ENCODE peak calls at places on chromosome 4, in five cellular contexts. J, H, F, L and D are unnamed samples.

GRCh38 chr4:80202784-80203553 is 5.7 kb downstream of the PRDM8 start:
- DNase-seq in L (peak; percentile 3), F (peak; percentile 87), H (no peak), J (no peak), D (no peak)

GRCh38 chr4:69828828-69829227 is 31.1 kb downstream of the SULT1E1 start:
- DNase-seq in H (peak; percentile 59), F (no peak), J (no peak), L (no peak), D (no peak)

GRCh38 chr4:95107635-95108034 is 349.9 kb downstream of the BMPR1B start:
- DNase-seq in L (no peak), F (no peak), H (peak; percentile 43), J (peak; percentile 70), D (no peak)

GRCh38 chr4:1058198-1058996 is 47.0 kb downstream of the FGFRL1 start:
- DNase-seq in F (no peak), J (peak; percentile 67), L (no peak), H (no peak), D (no peak)

GRCh38 chr4:139768913-139769312 is 103.3 kb downstream of the MGST2 start:
- DNase-seq in J (peak; percentile 26), H (no peak), L (no peak), F (peak; percentile 13), D (no peak)

GRCh38 chr4:46992338-46992737 is 1.0 kb downstream of the GABRA4 start:
- DNase-seq in L (no peak), F (no peak), H (no peak), J (no peak), D (no peak)

GRCh38 chr4:98423019-98423418 is 161.8 kb downstream of the RAP1GDS1 start:
- DNase-seq in H (no peak), J (no peak), F (no peak), L (no peak), D (no peak)

GRCh38 chr4:78765607-78766006 is 10.5 kb upstream of the BMP2K start:
- DNase-seq in J (no peak), F (no peak), H (no peak), L (no peak), D (no peak)

GRCh38 chr4:138192113-138192512 is 50.0 kb downstream of the SLC7A11 start:
- DNase-seq in L (no peak), J (no peak), H (peak; percentile 38), F (peak; percentile 62), D (no peak)

GRCh38 chr4:3811621-3812020 is 45.4 kb downstream of the ADRA2C start:
- DNase-seq in J (no peak), L (no peak), F (no peak), H (no peak), D (no peak)

GRCh38 chr4:26648260-26648659 is 64.4 kb downstream of the TBC1D19 start:
- DNase-seq in J (no peak), F (no peak), H (no peak), L (no peak), D (no peak)

GRCh38 chr4:3293410-3294391 is 880 bp downstream of the RGS12 start:
- DNase-seq in J (peak; percentile 22), F (no peak), H (no peak), L (no peak), D (no peak)

GRCh38 chr4:95106408-95106928 is 348.7 kb downstream of the BMPR1B start:
- DNase-seq in H (peak; percentile 38), J (no peak), L (no peak), F (no peak), D (no peak)

GRCh38 chr4:188032170-188032569 is 36.6 kb downstream of the ZFP42 start:
- DNase-seq in L (no peak), H (no peak), F (no peak), J (no peak), D (no peak)

GRCh38 chr4:57093816-57094481 is 16.2 kb downstream of the IGFBP7 start:
- DNase-seq in L (no peak), F (no peak), H (no peak), J (no peak), D (no peak)

GRCh38 chr4:188428935-188429334 is 289.7 kb downstream of the TRIML1 start:
- DNase-seq in J (no peak), F (no peak), L (no peak), H (no peak), D (no peak)

GRCh38 chr4:130071746-130072145 is 975.8 kb downstream of the C4orf33 start:
- DNase-seq in J (no peak), H (no peak), L (no peak), F (peak; percentile 36), D (no peak)

GRCh38 chr4:14329228-14329627 is 673.1 kb upstream of the CPEB2 start:
- DNase-seq in H (no peak), J (no peak), L (no peak), F (no peak), D (no peak)

GRCh38 chr4:19300213-19300612 is 951.5 kb upstream of the SLIT2 start:
- DNase-seq in L (no peak), H (no peak), F (no peak), J (no peak), D (no peak)

GRCh38 chr4:40316782-40317635 is 18.1 kb upstream of the CHRNA9 start:
- DNase-seq in F (peak; percentile 95), H (peak; percentile 83), L (peak; percentile 64), J (peak; percentile 59), D (peak; percentile 57)

GRCh38 chr4:10115657-10116624 is 658 bp downstream of the WDR1 start:
- DNase-seq in F (peak; percentile 69), H (no peak), J (peak; percentile 75), L (peak; percentile 70), D (peak; percentile 33)

GRCh38 chr4:101678180-101678579 is 112.3 kb upstream of the BANK1 start:
- DNase-seq in H (no peak), F (no peak), J (no peak), L (no peak), D (no peak)

GRCh38 chr4:140330311-140330900 is 43.0 kb upstream of the SCOC start:
- DNase-seq in J (no peak), H (no peak), F (peak; percentile 46), L (no peak), D (no peak)

GRCh38 chr4:17059192-17059634 is 160.8 kb upstream of the LDB2 start:
- DNase-seq in J (no peak), H (no peak), L (no peak), F (no peak), D (no peak)

GRCh38 chr4:10034612-10035104 is 13.4 kb upstream of the SLC2A9 start:
- DNase-seq in J (no peak), F (no peak), H (no peak), L (no peak), D (no peak)

GRCh38 chr4:139890810-139891209 is 225.2 kb downstream of the MGST2 start:
- DNase-seq in H (no peak), L (no peak), J (no peak), F (peak; percentile 37), D (no peak)

GRCh38 chr4:42369489-42369888 is 27.8 kb upstream of the SHISA3 start:
- DNase-seq in J (no peak), H (no peak), L (no peak), F (no peak), D (no peak)

GRCh38 chr4:186074189-186074588 is 5.2 kb downstream of the TLR3 start:
- DNase-seq in L (peak; percentile 7), F (no peak), H (no peak), J (no peak), D (no peak)

GRCh38 chr4:13344216-13344615 is 139.9 kb downstream of the RAB28 start:
- DNase-seq in J (no peak), F (peak; percentile 17), H (no peak), L (no peak), D (no peak)

GRCh38 chr4:128711361-128711760 is 98.1 kb upstream of the JADE1 start:
- DNase-seq in L (no peak), J (no peak), F (no peak), H (no peak), D (no peak)

GRCh38 chr4:123869517-123870282 is 473.1 kb downstream of the SPRY1 start:
- DNase-seq in L (no peak), H (no peak), J (no peak), F (no peak), D (no peak)

GRCh38 chr4:139734201-139734874 is 68.7 kb downstream of the MGST2 start:
- DNase-seq in J (no peak), L (no peak), H (no peak), F (peak; percentile 58), D (no peak)

GRCh38 chr4:100288811-100289529 is 98.7 kb upstream of the DDIT4L start:
- DNase-seq in F (no peak), L (no peak), H (no peak), J (no peak), D (no peak)

GRCh38 chr4:47287735-47288134 is 175.8 kb downstream of the COMMD8 start:
- DNase-seq in J (no peak), H (peak; percentile 87), F (peak; percentile 84), L (no peak), D (no peak)

GRCh38 chr4:20253799-20254409 is 2.2 kb downstream of the SLIT2 start:
- DNase-seq in F (no peak), H (no peak), J (no peak), L (peak; percentile 26), D (no peak)

GRCh38 chr4:98518555-98519267 is 139.7 kb downstream of the TSPAN5 start:
- DNase-seq in L (no peak), H (no peak), J (no peak), F (no peak), D (no peak)

GRCh38 chr4:121764702-121765367 is at the start of gene SMIM43:
- DNase-seq in F (no peak), L (peak; percentile 9), H (no peak), J (no peak), D (peak; percentile 28)

GRCh38 chr4:114272226-114272625 is 292.8 kb upstream of the ARSJ start:
- DNase-seq in H (peak; percentile 93), J (no peak), L (no peak), F (peak; percentile 31), D (no peak)

GRCh38 chr4:99002274-99002673 is 6.8 kb downstream of the METAP1 start:
- DNase-seq in H (no peak), F (no peak), L (no peak), J (no peak), D (no peak)

GRCh38 chr4:119124314-119124713 is 11.3 kb upstream of the MYOZ2 start:
- DNase-seq in F (peak; percentile 49), J (peak; percentile 40), H (no peak), L (no peak), D (no peak)

GRCh38 chr4:8393593-8394038 is 46.9 kb downstream of the ACOX3 start:
- DNase-seq in J (no peak), L (peak; percentile 87), F (no peak), H (peak; percentile 95), D (no peak)
- TF ChIP-seq CTCF in J (no peak), L (no peak), F (no peak), H (peak; percentile 56), D (no peak)

GRCh38 chr4:73615613-73616012 is 4.6 kb downstream of the RASSF6 start:
- DNase-seq in H (no peak), F (no peak), L (no peak), J (no peak), D (no peak)
- TF ChIP-seq CTCF in H (peak; percentile 24), F (no peak), L (no peak), J (no peak), D (peak; percentile 33)

GRCh38 chr4:159297088-159297487 is 194.2 kb downstream of the RAPGEF2 start:
- DNase-seq in L (no peak), H (no peak), F (no peak), J (no peak), D (no peak)
- TF ChIP-seq CTCF in L (no peak), H (peak; percentile 42), F (no peak), J (no peak), D (no peak)

GRCh38 chr4:6334203-6334887 is 64.7 kb downstream of the WFS1 start:
- DNase-seq in J (no peak), F (no peak), H (no peak), L (no peak), D (no peak)
- TF ChIP-seq CTCF in J (no peak), F (no peak), H (no peak), L (no peak), D (no peak)